ENCODE peak calls at places on chromosomes 13 and 19, in six cellular contexts. W is IMR-90, B is neuronal stem cell, D is H1, Y is trophoblast cell, F is mesenchymal stem cell. V is an unnamed sample.

GRCh38 chr19:37817180-37817911 is 38.0 kb upstream of the ZNF573 start:
- DNase-seq in W (peak; percentile 3), B (peak; percentile 63), D (peak; percentile 10), Y (peak; percentile 28), F (no peak), V (peak; percentile 91)

GRCh38 chr19:38913958-38914357 is 2.0 kb upstream of the CCER2 start:
- DNase-seq in W (no peak), B (no peak), D (no peak), Y (no peak), F (no peak), V (no peak)

GRCh38 chr13:85864963-85865530 is 65.8 kb upstream of the SLITRK6 start:
- DNase-seq in W (peak; percentile 38), B (peak; percentile 9), D (no peak), Y (no peak), F (peak; percentile 66), V (peak; percentile 31)

GRCh38 chr13:108495686-108496363 is 133.6 kb upstream of the MYO16 start:
- DNase-seq in W (no peak), B (peak; percentile 50), D (no peak), Y (no peak), F (peak; percentile 27), V (peak; percentile 59)

GRCh38 chr19:18350490-18350889 is 10.1 kb downstream of the PGPEP1 start:
- DNase-seq in W (no peak), B (no peak), D (no peak), Y (no peak), F (no peak), V (no peak)

GRCh38 chr19:20926796-20927195 is 3.7 kb downstream of the ZNF85 start:
- DNase-seq in W (no peak), B (no peak), D (no peak), Y (no peak), F (no peak), V (no peak)

GRCh38 chr13:24618219-24618955 is 61.8 kb upstream of the ATP12A start:
- DNase-seq in W (no peak), B (no peak), D (no peak), Y (no peak), F (no peak), V (no peak)

GRCh38 chr13:110400786-110401533 is 93.9 kb downstream of the COL4A2 start:
- DNase-seq in W (peak; percentile 73), B (no peak), D (no peak), Y (no peak), F (peak; percentile 64), V (no peak)

GRCh38 chr19:35236638-35237400 is 8.3 kb upstream of the FAM187B start:
- DNase-seq in W (no peak), B (no peak), D (no peak), Y (no peak), F (no peak), V (no peak)

GRCh38 chr13:83503424-83503823 is 378.9 kb downstream of the SLITRK1 start:
- DNase-seq in W (peak; percentile 7), B (no peak), D (no peak), Y (no peak), F (no peak), V (no peak)

GRCh38 chr13:40565282-40566148 is 100.9 kb downstream of the FOXO1 start:
- DNase-seq in W (no peak), B (no peak), D (no peak), Y (no peak), F (no peak), V (no peak)

GRCh38 chr19:12155324-12155723 is 1.2 kb downstream of the ZNF625 start:
- DNase-seq in W (no peak), B (no peak), D (no peak), Y (no peak), F (peak; percentile 5), V (no peak)

GRCh38 chr19:12994701-12995595 is at the start of gene NFIX:
- DNase-seq in W (peak; percentile 39), B (no peak), D (no peak), Y (no peak), F (peak; percentile 69), V (no peak)

GRCh38 chr13:40170982-40171381 is 495.5 kb downstream of the FOXO1 start:
- DNase-seq in W (no peak), B (no peak), D (no peak), Y (no peak), F (no peak), V (no peak)

GRCh38 chr13:95536629-95537241 is 15.8 kb upstream of the CLDN10 start:
- DNase-seq in W (peak; percentile 39), B (no peak), D (no peak), Y (no peak), F (peak; percentile 34), V (no peak)

GRCh38 chr19:18320865-18321728 is 1.8 kb downstream of the LSM4 start:
- DNase-seq in W (no peak), B (no peak), D (no peak), Y (no peak), F (no peak), V (no peak)

GRCh38 chr13:96730676-96731075 is 263.6 kb downstream of the OXGR1 start:
- DNase-seq in W (no peak), B (no peak), D (no peak), Y (peak; percentile 54), F (peak; percentile 0), V (no peak)

GRCh38 chr13:83065136-83065535 is 817.1 kb downstream of the SLITRK1 start:
- DNase-seq in W (peak; percentile 63), B (no peak), D (no peak), Y (no peak), F (peak; percentile 54), V (no peak)

GRCh38 chr13:109941951-109942350 is 155.6 kb upstream of the IRS2 start:
- DNase-seq in W (peak; percentile 48), B (no peak), D (no peak), Y (no peak), F (no peak), V (no peak)

GRCh38 chr19:2524840-2525723 is 49.2 kb downstream of the GADD45B start:
- DNase-seq in W (peak; percentile 75), B (no peak), D (no peak), Y (peak; percentile 89), F (peak; percentile 84), V (no peak)

GRCh38 chr13:106597190-106597589 is 29.3 kb upstream of the ARGLU1 start:
- DNase-seq in W (no peak), B (no peak), D (no peak), Y (no peak), F (no peak), V (no peak)

GRCh38 chr19:33201473-33201872 is 7.3 kb downstream of the LRP3 start:
- DNase-seq in W (no peak), B (no peak), D (no peak), Y (no peak), F (no peak), V (no peak)

GRCh38 chr13:46389985-46390384 is 2.9 kb upstream of the RUBCNL start:
- DNase-seq in W (no peak), B (no peak), D (no peak), Y (no peak), F (no peak), V (no peak)

GRCh38 chr13:64847767-64848166 is 2382.4 kb downstream of the PCDH9 start:
- DNase-seq in W (no peak), B (no peak), D (no peak), Y (no peak), F (no peak), V (no peak)

GRCh38 chr19:3606690-3607289 is at the start of gene TBXA2R:
- DNase-seq in W (peak; percentile 43), B (no peak), D (no peak), Y (no peak), F (peak; percentile 75), V (peak; percentile 76)

GRCh38 chr13:26220575-26220974 is 1.5 kb downstream of the RNF6 start:
- DNase-seq in W (peak; percentile 68), B (no peak), D (no peak), Y (peak; percentile 71), F (peak; percentile 66), V (no peak)

GRCh38 chr19:20367811-20368294 is 197.7 kb downstream of the ZNF737 start:
- DNase-seq in W (no peak), B (peak; percentile 56), D (no peak), Y (peak; percentile 39), F (no peak), V (peak; percentile 75)

GRCh38 chr19:7596191-7596937 is 701 bp downstream of the CAMSAP3 start:
- DNase-seq in W (no peak), B (no peak), D (no peak), Y (no peak), F (no peak), V (no peak)

GRCh38 chr19:36182612-36183454 is 30.6 kb upstream of the COX7A1 start:
- DNase-seq in W (peak; percentile 77), B (no peak), D (no peak), Y (peak; percentile 91), F (no peak), V (peak; percentile 48)

GRCh38 chr19:55132453-55133129 is 15.2 kb upstream of the PPP1R12C start:
- DNase-seq in W (no peak), B (no peak), D (no peak), Y (peak; percentile 43), F (no peak), V (no peak)
- H2BK120ac ChIP-seq in W (no peak overlapping the region), B (no peak overlapping the region), D (no peak overlapping the region), Y (no peak overlapping the region), F (no peak overlapping the region), V (no peak overlapping the region)

GRCh38 chr13:89783221-89783755 is 1564.2 kb upstream of the MIR17HG start:
- DNase-seq in W (no peak), B (no peak), D (no peak), Y (no peak), F (no peak), V (no peak)
- H2AFZ ChIP-seq in W (no peak overlapping the region), B (peak overlapping the region; percentile 38), D (no peak overlapping the region), Y (no peak overlapping the region), F (no peak overlapping the region), V (no peak overlapping the region)

DNA sequence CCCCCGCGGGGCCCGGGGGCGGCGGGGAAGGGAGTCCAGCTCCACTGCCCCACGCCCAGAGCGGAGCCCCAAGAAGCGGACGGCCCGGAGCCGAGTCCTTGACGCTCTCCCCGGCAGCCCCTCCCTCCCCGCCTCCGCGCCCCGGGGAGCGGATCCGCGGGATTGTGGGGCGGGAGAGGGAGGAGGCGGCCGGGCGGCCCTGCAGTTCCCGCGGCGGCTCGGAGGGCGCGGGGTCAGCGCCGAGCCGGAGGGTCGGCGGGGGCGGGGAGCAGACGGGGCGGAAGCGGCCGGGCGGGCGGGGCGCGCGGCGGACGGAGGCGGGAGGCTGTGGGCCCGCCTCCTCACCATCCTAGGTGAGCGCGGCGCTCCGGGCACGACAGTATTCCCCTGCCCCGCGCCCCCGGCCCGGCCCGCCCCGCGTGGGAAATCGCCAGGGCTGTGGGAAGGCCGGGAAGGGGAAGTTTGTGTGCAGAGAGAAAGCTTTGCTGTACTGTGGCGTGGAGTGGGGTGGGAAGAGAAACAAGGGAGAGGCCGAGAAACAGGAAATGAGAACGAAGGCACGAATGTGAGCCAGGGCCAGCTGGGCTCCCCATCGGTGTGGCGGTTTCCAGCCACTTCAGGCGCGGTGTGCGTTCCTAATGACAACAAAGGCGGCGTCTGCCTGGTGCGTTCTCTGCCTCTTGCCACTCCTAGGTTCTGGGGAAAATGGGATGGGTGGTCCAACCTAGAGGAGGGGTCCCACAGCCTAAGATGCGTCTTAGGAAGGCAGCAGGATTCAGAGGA is 1.3 kb upstream of the KLF12 start:
- DNase-seq in W (peak; percentile 75), B (peak; percentile 78), D (no peak), Y (peak; percentile 27), F (peak; percentile 78), V (peak; percentile 76)
- H2BK120ac ChIP-seq in W (peak overlapping the region; percentile 95), B (peak overlapping the region; percentile 93), D (peak overlapping the region; percentile 38), Y (peak overlapping the region; percentile 95), F (peak overlapping the region; percentile 100), V (no peak overlapping the region)

GRCh38 chr13:94090773-94091172 is 388.7 kb downstream of the DCT start:
- DNase-seq in W (peak; percentile 22), B (no peak), D (no peak), Y (no peak), F (peak; percentile 35), V (no peak)
- H2AFZ ChIP-seq in W (no peak overlapping the region), B (no peak overlapping the region), D (no peak overlapping the region), Y (no peak overlapping the region), F (no peak overlapping the region), V (no peak overlapping the region)

V was measured in H9.